ENCODE peak calls at places on chromosomes 7 and 10, in four cellular contexts. K is HepG2, Q is K562, T is GM12878. D is an unnamed sample.

GRCh38 chr10:128073880-128074279 is 52.3 kb downstream of the MKI67 start:
- DNase-seq in T (no peak), Q (no peak), K (no peak), D (no peak)

GRCh38 chr7:41175435-41175834 is 527.5 kb downstream of the INHBA start:
- DNase-seq in Q (no peak), K (no peak), T (no peak), D (no peak)

GRCh38 chr10:128220011-128220410 is 93.8 kb upstream of the MKI67 start:
- DNase-seq in T (no peak), K (peak; percentile 38), Q (no peak), D (peak; percentile 58)

GRCh38 chr7:36387437-36388345 is 2.0 kb upstream of the ANLN start:
- DNase-seq in T (no peak), Q (no peak), K (no peak), D (peak; percentile 78)

GRCh38 chr7:20542594-20542993 is 72.9 kb upstream of the ABCB5 start:
- DNase-seq in K (no peak), Q (no peak), T (no peak), D (no peak)

GRCh38 chr10:102421645-102422585 is 1.3 kb downstream of the FBXL15 start:
- DNase-seq in T (no peak), K (peak; percentile 28), Q (peak; percentile 54), D (no peak)

GRCh38 chr10:70442332-70442988 is 979 bp upstream of the NODAL start:
- DNase-seq in K (peak; percentile 76), T (no peak), Q (no peak), D (no peak)

GRCh38 chr7:111091623-111092370 is 870 bp downstream of the LRRN3 start:
- DNase-seq in K (no peak), Q (no peak), T (no peak), D (no peak)

GRCh38 chr10:101388671-101389276 is 34.8 kb downstream of the BTRC start:
- DNase-seq in Q (no peak), T (no peak), K (no peak), D (no peak)

GRCh38 chr10:101385866-101386658 is 32.1 kb downstream of the BTRC start:
- DNase-seq in T (no peak), K (no peak), Q (no peak), D (no peak)

GRCh38 chr10:101389986-101390531 is 36.1 kb downstream of the BTRC start:
- DNase-seq in K (no peak), T (no peak), Q (no peak), D (no peak)

GRCh38 chr10:101386659-101387259 is 32.8 kb downstream of the BTRC start:
- DNase-seq in T (no peak), K (no peak), Q (no peak), D (no peak)
- TF ChIP-seq BHLHE40 in T (no peak), K (no peak), Q (no peak), D (no peak)

GRCh38 chr10:85936180-85936579 is 430.4 kb downstream of the GRID1 start:
- DNase-seq in K (no peak), Q (no peak), T (no peak), D (no peak)
- TF ChIP-seq HDAC2 in K (no peak), Q (no peak), T (no peak), D (no peak)

DNA sequence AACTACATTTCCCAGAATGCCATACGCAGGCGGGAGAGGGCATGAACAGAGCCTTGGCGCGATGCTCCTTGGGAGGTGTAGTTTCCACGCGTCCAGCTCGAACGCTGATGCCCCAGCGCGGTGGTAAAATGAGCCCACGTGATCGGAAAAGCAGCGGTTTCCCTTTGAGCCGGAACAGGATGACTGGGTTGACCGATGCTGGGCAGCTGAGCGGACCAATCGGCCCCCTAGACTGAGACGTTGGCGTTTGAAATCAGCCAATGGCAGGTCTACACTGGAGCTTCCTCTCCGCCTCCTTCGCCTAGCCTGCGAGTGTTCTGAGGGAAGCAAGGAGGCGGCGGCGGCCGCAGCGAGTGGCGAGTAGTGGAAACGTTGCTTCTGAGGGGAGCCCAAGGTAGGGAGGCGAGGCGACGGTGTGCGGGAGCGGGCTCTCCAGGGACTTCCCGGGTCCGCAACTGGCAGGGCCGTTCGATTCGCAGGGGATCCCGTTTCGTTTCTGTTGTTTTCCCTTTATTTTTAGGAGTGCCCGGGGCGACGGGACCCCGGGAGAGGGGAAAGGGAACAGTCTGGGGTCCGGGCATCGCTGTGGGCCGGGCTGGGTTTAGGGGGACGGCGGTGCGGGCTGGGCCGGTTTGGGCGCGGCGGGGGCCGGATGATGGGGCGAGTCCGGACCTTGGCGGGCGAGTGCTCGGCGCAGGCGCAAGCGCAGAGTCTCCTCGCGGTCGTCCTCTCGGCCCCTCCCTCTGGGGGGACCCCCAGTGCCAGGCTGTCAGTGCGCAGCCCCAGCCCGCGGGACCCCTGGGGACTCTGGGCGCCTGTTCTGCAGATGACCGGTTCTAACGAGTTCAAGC is at the start of gene BUB3:
- DNase-seq in T (peak; percentile 99), K (peak; percentile 98), Q (peak; percentile 96), D (peak; percentile 99)
- TF ChIP-seq REST in T (peak; percentile 4), K (no peak), Q (no peak), D (no peak)

DNA sequence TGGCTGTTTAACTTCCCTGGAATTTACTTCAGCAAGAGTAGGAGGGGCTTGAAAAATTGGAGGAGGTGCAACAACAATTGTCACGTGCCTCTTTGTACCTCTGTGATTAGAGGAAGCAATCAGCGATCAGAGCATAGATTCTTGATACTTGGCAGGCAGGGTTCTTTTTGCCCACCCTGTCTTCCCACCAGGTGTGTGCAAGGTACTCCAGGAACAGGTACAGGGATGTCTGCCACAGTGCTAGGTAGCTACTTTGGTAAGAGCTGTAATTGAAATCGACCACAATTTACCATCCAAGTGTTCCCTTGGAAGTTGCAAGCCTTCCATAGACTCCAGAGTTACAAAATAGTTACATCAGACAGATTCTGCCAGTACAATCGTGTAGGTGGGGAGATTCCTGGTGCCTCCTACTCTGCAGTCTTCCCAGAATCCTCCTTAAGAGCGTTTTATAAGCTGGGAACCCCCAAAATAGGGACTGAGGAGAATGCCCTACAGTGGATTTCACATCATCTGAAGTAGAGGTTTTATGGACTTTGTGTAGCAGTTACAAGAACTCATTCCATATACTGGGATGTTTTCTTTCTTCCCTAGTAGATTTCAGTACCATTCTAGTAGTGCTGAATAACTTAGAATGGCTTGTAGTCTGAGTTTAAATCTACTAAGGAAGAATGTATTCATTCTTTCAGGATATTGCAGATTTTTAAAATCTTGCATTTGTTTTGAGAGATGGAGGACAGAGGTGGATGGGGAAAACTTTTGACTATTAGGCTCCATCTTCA is 101.9 kb downstream of the EXOC4 start:
- DNase-seq in Q (no peak), K (no peak), T (no peak), D (no peak)
- TF ChIP-seq BHLHE40 in Q (peak; percentile 72), K (no peak), T (no peak), D (no peak)

DNA sequence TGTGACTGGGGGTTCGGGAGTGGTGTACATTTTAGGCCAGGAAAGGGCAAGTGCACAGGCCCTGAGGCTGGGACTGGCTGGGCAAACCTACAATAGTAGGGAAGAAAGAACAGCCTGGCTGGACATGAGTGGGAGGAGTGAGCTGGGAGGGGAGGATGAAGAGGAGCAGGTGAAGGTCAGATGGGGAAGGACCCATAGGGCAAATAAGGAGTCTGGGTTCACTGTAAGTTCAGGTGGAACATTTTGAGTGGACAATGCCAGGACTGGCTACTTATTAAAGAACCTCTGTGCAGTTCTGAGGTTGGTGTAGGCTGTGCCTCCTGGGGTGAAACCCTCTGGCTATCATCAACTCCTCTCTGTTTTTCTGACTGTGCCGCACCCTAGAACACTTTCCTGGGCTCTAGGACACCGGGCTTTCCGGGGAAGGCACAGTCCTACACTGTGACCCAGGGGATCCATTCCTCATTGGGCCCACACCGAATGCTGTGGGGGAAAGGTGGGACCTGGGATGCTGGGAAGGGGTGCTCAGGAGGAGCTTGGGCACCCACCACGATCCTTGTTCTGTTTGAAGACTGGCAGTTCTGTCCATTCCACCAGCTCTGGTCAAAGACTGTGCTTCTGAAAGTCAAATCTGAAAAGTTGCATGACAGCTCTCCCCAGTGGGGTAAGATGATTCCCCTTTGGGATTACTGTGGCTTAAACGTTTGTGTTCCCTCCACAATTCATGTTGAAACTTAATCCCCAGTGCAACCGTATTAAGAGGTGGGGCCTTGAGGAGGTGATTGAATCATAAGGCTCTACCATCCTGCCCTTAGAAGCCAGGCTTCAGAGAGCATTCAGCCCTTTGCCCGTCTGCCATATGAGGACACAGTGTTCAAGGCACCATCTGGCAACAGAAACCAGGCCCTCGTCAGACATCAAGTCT is 4.0 kb upstream of the MMP21 start:
- DNase-seq in Q (no peak), T (no peak), K (no peak), D (no peak)
- TF ChIP-seq HDAC2 in Q (no peak), T (no peak), K (no peak), D (no peak)